ENCODE peak calls at places on chromosomes 13 and 19, in five cellular contexts. Z is progenitor cell of endocrine pancreas; G is activated CD8-positive, alpha-beta T cell treated with anti-CD3 and anti-CD28 coated beads for 36 hours; C is dorsolateral prefrontal cortex; H is kidney epithelial cell. T is an unnamed sample.

GRCh38 chr19:5485286-5485636 is 30.0 kb downstream of the ZNRF4 start:
- DNase-seq in C (no peak), G (no peak), Z (no peak), H (no peak), T (no peak)

GRCh38 chr19:6779204-6779603 is 6.7 kb downstream of the VAV1 start:
- DNase-seq in Z (no peak), H (no peak), C (no peak), G (no peak), T (no peak)

GRCh38 chr19:32653626-32653968 is 21.4 kb downstream of the ANKRD27 start:
- DNase-seq in C (no peak), H (no peak), G (no peak), Z (no peak), T (no peak)

GRCh38 chr13:69035771-69036170 is 1071.9 kb upstream of the ATXN8OS start:
- DNase-seq in H (no peak), Z (no peak), C (no peak), G (no peak), T (no peak)

GRCh38 chr13:47036291-47037008 is 139.6 kb upstream of the HTR2A start:
- DNase-seq in G (no peak), H (no peak), C (no peak), Z (no peak), T (peak; percentile 45)

GRCh38 chr13:38223093-38223492 is 126.6 kb upstream of the UFM1 start:
- DNase-seq in C (no peak), Z (no peak), G (peak; percentile 1), H (no peak), T (no peak)

GRCh38 chr19:17376935-17377600 is at the start of gene PLVAP:
- DNase-seq in G (no peak), H (no peak), C (no peak), Z (no peak), T (no peak)

GRCh38 chr19:13717194-13717643 is 47.1 kb upstream of the MRI1 start:
- DNase-seq in G (no peak), H (no peak), C (no peak), Z (no peak), T (no peak)

GRCh38 chr19:48480151-48480475 is 10.9 kb downstream of the CYTH2 start:
- DNase-seq in C (peak; percentile 82), G (peak; percentile 59), H (no peak), Z (no peak), T (no peak)

GRCh38 chr13:43303040-43303729 is 279.8 kb downstream of the DNAJC15 start:
- DNase-seq in C (peak; percentile 73), G (peak; percentile 25), H (no peak), Z (peak; percentile 37), T (peak; percentile 21)

GRCh38 chr13:101624210-101624922 is 171.9 kb downstream of the ITGBL1 start:
- DNase-seq in H (peak; percentile 48), Z (no peak), G (no peak), C (no peak), T (no peak)

GRCh38 chr13:75547917-75548316 is 1.7 kb upstream of the UCHL3 start:
- DNase-seq in G (no peak), H (no peak), C (no peak), Z (no peak), T (no peak)

GRCh38 chr19:3823345-3823704 is 37.1 kb upstream of the MATK start:
- DNase-seq in C (no peak), H (no peak), Z (no peak), G (no peak), T (no peak)

GRCh38 chr13:89857502-89857901 is 1490.0 kb upstream of the MIR17HG start:
- DNase-seq in G (no peak), H (no peak), Z (no peak), C (no peak), T (no peak)

GRCh38 chr19:45767881-45768643 is 990 bp downstream of the SIX5 start:
- DNase-seq in Z (peak; percentile 57), H (no peak), C (peak; percentile 42), G (peak; percentile 21), T (peak; percentile 63)

GRCh38 chr13:96821381-96821780 is 172.9 kb downstream of the OXGR1 start:
- DNase-seq in G (no peak), H (no peak), C (no peak), Z (no peak), T (no peak)

GRCh38 chr13:48938308-48938943 is 37.3 kb upstream of the FNDC3A start:
- DNase-seq in G (no peak), Z (no peak), C (no peak), H (no peak), T (no peak)

GRCh38 chr13:24986826-24987225 is 109.1 kb upstream of the PABPC3 start:
- DNase-seq in H (no peak), G (no peak), Z (no peak), C (no peak), T (no peak)

GRCh38 chr19:11446652-11447301 is 11.3 kb downstream of the PRKCSH start:
- DNase-seq in C (peak; percentile 85), Z (peak; percentile 66), G (peak; percentile 58), H (no peak), T (peak; percentile 70)

GRCh38 chr13:71218960-71219359 is 648.0 kb downstream of the DACH1 start:
- DNase-seq in Z (no peak), H (no peak), C (no peak), G (no peak), T (no peak)

GRCh38 chr13:29583073-29583785 is 12.3 kb downstream of the SLC7A1 start:
- DNase-seq in G (no peak), Z (no peak), C (no peak), H (peak; percentile 76), T (no peak)

GRCh38 chr19:3131168-3131567 is 4.7 kb upstream of the GNA15 start:
- DNase-seq in G (peak; percentile 42), Z (no peak), H (no peak), C (no peak), T (no peak)

GRCh38 chr13:40271511-40271910 is 394.9 kb downstream of the FOXO1 start:
- DNase-seq in G (peak; percentile 13), Z (no peak), H (no peak), C (peak; percentile 36), T (no peak)

GRCh38 chr13:21528616-21529015 is 69.5 kb upstream of the ZDHHC20 start:
- DNase-seq in H (peak; percentile 26), C (no peak), Z (no peak), G (no peak), T (no peak)

GRCh38 chr19:16899566-16900075 is 10.8 kb downstream of the F2RL3 start:
- DNase-seq in C (no peak), H (no peak), Z (no peak), G (peak; percentile 65), T (peak; percentile 80)

GRCh38 chr13:80339841-80340642 is 884 bp downstream of the SPRY2 start:
- DNase-seq in G (peak; percentile 20), C (peak; percentile 45), H (no peak), Z (peak; percentile 23), T (peak; percentile 38)

GRCh38 chr19:19550454-19550842 is 12.4 kb downstream of the CILP2 start:
- DNase-seq in G (no peak), Z (no peak), H (no peak), C (no peak), T (no peak)

GRCh38 chr19:4970558-4971423 is 1.9 kb downstream of the KDM4B start:
- DNase-seq in C (no peak), H (no peak), G (no peak), Z (no peak), T (no peak)

GRCh38 chr19:10729406-10729805 is 11.5 kb downstream of the DNM2 start:
- DNase-seq in G (no peak), C (no peak), Z (no peak), H (no peak), T (no peak)

GRCh38 chr19:1364070-1364719 is 19.5 kb upstream of the NDUFS7 start:
- DNase-seq in C (no peak), H (no peak), Z (no peak), G (peak; percentile 46), T (peak; percentile 68)

GRCh38 chr19:15673176-15673654 is 328 bp downstream of the CYP4F12 start:
- DNase-seq in H (no peak), G (peak; percentile 21), Z (no peak), C (no peak), T (no peak)

GRCh38 chr13:51258612-51259358 is 36.6 kb downstream of the FAM124A start:
- DNase-seq in C (no peak), Z (no peak), G (no peak), H (no peak), T (no peak)

GRCh38 chr13:51259359-51259645 is 37.1 kb downstream of the FAM124A start:
- DNase-seq in G (no peak), H (no peak), Z (no peak), C (no peak), T (no peak)

GRCh38 chr13:51261610-51262249 is 39.5 kb downstream of the FAM124A start:
- DNase-seq in G (no peak), Z (no peak), H (no peak), C (no peak), T (no peak)

GRCh38 chr13:51260154-51260553 is 38.0 kb downstream of the FAM124A start:
- DNase-seq in G (no peak), H (no peak), Z (no peak), C (no peak), T (no peak)

GRCh38 chr13:51262501-51263211 is 40.5 kb downstream of the FAM124A start:
- DNase-seq in G (no peak), Z (no peak), C (no peak), H (no peak), T (no peak)
- TF ChIP-seq CTCF in G (no peak), Z (peak; percentile 28), C (peak; percentile 43), H (no peak), T (peak; percentile 12)

GRCh38 chr13:51767100-51767499 is 36.9 kb downstream of the DHRS12 start:
- DNase-seq in H (no peak), C (no peak), G (no peak), Z (no peak), T (no peak)
- TF ChIP-seq CTCF in H (no peak), C (no peak), G (peak; percentile 25), Z (no peak), T (peak; percentile 4)

GRCh38 chr19:54156490-54156889 is 3.0 kb downstream of the LENG1 start:
- DNase-seq in C (no peak), H (no peak), G (no peak), Z (no peak), T (no peak)

GRCh38 chr19:54156953-54157352 is 2.6 kb downstream of the LENG1 start:
- DNase-seq in Z (no peak), H (no peak), G (no peak), C (no peak), T (no peak)

GRCh38 chr19:54154603-54155345 is 4.7 kb downstream of the LENG1 start:
- DNase-seq in H (no peak), Z (no peak), C (no peak), G (peak; percentile 75), T (no peak)

GRCh38 chr19:54153731-54154326 is 5.7 kb downstream of the LENG1 start:
- DNase-seq in C (no peak), H (no peak), Z (no peak), G (no peak), T (no peak)

DNA sequence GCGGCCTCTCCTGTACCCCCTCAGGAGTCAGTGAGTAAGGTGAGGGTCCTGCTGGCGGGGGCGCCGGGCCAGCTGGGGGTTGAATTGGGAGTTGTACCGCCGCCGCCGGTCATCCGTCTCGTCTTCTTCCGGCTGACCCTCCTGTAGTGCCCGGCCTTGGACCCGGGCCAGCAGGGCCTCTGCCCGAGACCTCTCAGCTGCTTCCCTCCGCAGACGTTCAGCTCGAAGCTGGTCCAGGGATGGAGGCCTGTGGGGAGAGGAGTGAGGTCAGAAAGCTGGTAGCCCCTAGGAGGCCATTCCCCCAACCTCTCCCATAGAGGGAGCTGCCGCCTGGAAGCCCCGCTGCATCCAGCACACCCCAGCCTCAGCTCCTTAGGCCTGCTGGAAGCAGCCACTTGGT is 3.8 kb downstream of the LENG1 start:
- DNase-seq in G (no peak), H (no peak), C (no peak), Z (no peak), T (no peak)
- TF ChIP-seq CTCF in G (no peak), H (no peak), C (no peak), Z (no peak), T (no peak)

GRCh38 chr19:7831452-7831851 is 1.4 kb downstream of the EVI5L start:
- DNase-seq in Z (no peak), G (no peak), C (peak; percentile 43), H (no peak), T (no peak)
- TF ChIP-seq CTCF in Z (peak; percentile 25), G (no peak), C (peak; percentile 48), H (peak; percentile 33), T (no peak)

T was measured in GM10248.